ENCODE peak calls at places on chromosomes 3 and 15, in six cellular contexts. One of them, this sample, is unnamed.

GRCh38 chr3:89851974-89852621 is 744.7 kb downstream of the EPHA3 start:
- DNase-seq in stimulated activated naive CD8-positive, alpha-beta T cell treated with anti-CD3 and anti-CD28 coated beads, Interleukin-15, amount 100 ng/mL, for 72 hours: no peak
- DNase-seq in natural killer cell treated with Interleukin-12 subunit alpha and Interleukin-12 subunit beta and Interleukin-15 and Interleukin-18, amount 100 ng/mL, for 72 hours: no peak
- DNase-seq in iPS-NIHi11: peak
- DNase-seq in iris pigment epithelial cell: no peak
- DNase-seq in BE2C: peak
- DNase-seq in this sample: peak

GRCh38 chr3:149620291-149621020 is 37.4 kb downstream of the WWTR1 start:
- DNase-seq in iris pigment epithelial cell: peak
- DNase-seq in natural killer cell treated with Interleukin-12 subunit alpha and Interleukin-12 subunit beta and Interleukin-15 and Interleukin-18, amount 100 ng/mL, for 72 hours: no peak
- DNase-seq in BE2C: no peak
- DNase-seq in stimulated activated naive CD8-positive, alpha-beta T cell treated with anti-CD3 and anti-CD28 coated beads, Interleukin-15, amount 100 ng/mL, for 72 hours: no peak
- DNase-seq in iPS-NIHi11: no peak
- DNase-seq in this sample: no peak

GRCh38 chr3:99348451-99348850 is 289.9 kb upstream of the COL8A1 start:
- DNase-seq in stimulated activated naive CD8-positive, alpha-beta T cell treated with anti-CD3 and anti-CD28 coated beads, Interleukin-15, amount 100 ng/mL, for 72 hours: no peak
- DNase-seq in iris pigment epithelial cell: no peak
- DNase-seq in iPS-NIHi11: no peak
- DNase-seq in natural killer cell treated with Interleukin-12 subunit alpha and Interleukin-12 subunit beta and Interleukin-15 and Interleukin-18, amount 100 ng/mL, for 72 hours: no peak
- DNase-seq in BE2C: no peak
- DNase-seq in this sample: no peak

GRCh38 chr15:92808611-92809063 is 91.5 kb upstream of the CHD2 start:
- DNase-seq in iris pigment epithelial cell: peak
- DNase-seq in stimulated activated naive CD8-positive, alpha-beta T cell treated with anti-CD3 and anti-CD28 coated beads, Interleukin-15, amount 100 ng/mL, for 72 hours: no peak
- DNase-seq in BE2C: peak
- DNase-seq in iPS-NIHi11: peak
- DNase-seq in natural killer cell treated with Interleukin-12 subunit alpha and Interleukin-12 subunit beta and Interleukin-15 and Interleukin-18, amount 100 ng/mL, for 72 hours: no peak
- DNase-seq in this sample: no peak

GRCh38 chr3:53218136-53218535 is 37.7 kb downstream of the TKT start:
- DNase-seq in iris pigment epithelial cell: no peak
- DNase-seq in natural killer cell treated with Interleukin-12 subunit alpha and Interleukin-12 subunit beta and Interleukin-15 and Interleukin-18, amount 100 ng/mL, for 72 hours: no peak
- DNase-seq in BE2C: no peak
- DNase-seq in iPS-NIHi11: no peak
- DNase-seq in stimulated activated naive CD8-positive, alpha-beta T cell treated with anti-CD3 and anti-CD28 coated beads, Interleukin-15, amount 100 ng/mL, for 72 hours: no peak
- DNase-seq in this sample: no peak

GRCh38 chr3:16839271-16840110 is 45.3 kb upstream of the PLCL2 start:
- DNase-seq in iris pigment epithelial cell: no peak
- DNase-seq in stimulated activated naive CD8-positive, alpha-beta T cell treated with anti-CD3 and anti-CD28 coated beads, Interleukin-15, amount 100 ng/mL, for 72 hours: no peak
- DNase-seq in iPS-NIHi11: no peak
- DNase-seq in BE2C: no peak
- DNase-seq in natural killer cell treated with Interleukin-12 subunit alpha and Interleukin-12 subunit beta and Interleukin-15 and Interleukin-18, amount 100 ng/mL, for 72 hours: no peak
- DNase-seq in this sample: no peak

GRCh38 chr3:3013299-3013698 is 96.9 kb downstream of the IL5RA start:
- DNase-seq in BE2C: no peak
- DNase-seq in natural killer cell treated with Interleukin-12 subunit alpha and Interleukin-12 subunit beta and Interleukin-15 and Interleukin-18, amount 100 ng/mL, for 72 hours: no peak
- DNase-seq in iPS-NIHi11: no peak
- DNase-seq in stimulated activated naive CD8-positive, alpha-beta T cell treated with anti-CD3 and anti-CD28 coated beads, Interleukin-15, amount 100 ng/mL, for 72 hours: no peak
- DNase-seq in iris pigment epithelial cell: no peak
- DNase-seq in this sample: no peak

GRCh38 chr3:50486219-50486888 is 17.1 kb downstream of the CACNA2D2 start:
- DNase-seq in BE2C: no peak
- DNase-seq in natural killer cell treated with Interleukin-12 subunit alpha and Interleukin-12 subunit beta and Interleukin-15 and Interleukin-18, amount 100 ng/mL, for 72 hours: no peak
- DNase-seq in iris pigment epithelial cell: peak
- DNase-seq in iPS-NIHi11: no peak
- DNase-seq in stimulated activated naive CD8-positive, alpha-beta T cell treated with anti-CD3 and anti-CD28 coated beads, Interleukin-15, amount 100 ng/mL, for 72 hours: peak
- DNase-seq in this sample: no peak

GRCh38 chr3:16317561-16317945 is 52.5 kb downstream of the OXNAD1 start:
- DNase-seq in iPS-NIHi11: no peak
- DNase-seq in BE2C: no peak
- DNase-seq in stimulated activated naive CD8-positive, alpha-beta T cell treated with anti-CD3 and anti-CD28 coated beads, Interleukin-15, amount 100 ng/mL, for 72 hours: no peak
- DNase-seq in iris pigment epithelial cell: no peak
- DNase-seq in natural killer cell treated with Interleukin-12 subunit alpha and Interleukin-12 subunit beta and Interleukin-15 and Interleukin-18, amount 100 ng/mL, for 72 hours: no peak
- DNase-seq in this sample: no peak

GRCh38 chr15:66603301-66604179 is 37.7 kb upstream of the LCTL start:
- DNase-seq in iris pigment epithelial cell: peak
- DNase-seq in natural killer cell treated with Interleukin-12 subunit alpha and Interleukin-12 subunit beta and Interleukin-15 and Interleukin-18, amount 100 ng/mL, for 72 hours: peak
- DNase-seq in iPS-NIHi11: peak
- DNase-seq in BE2C: peak
- DNase-seq in stimulated activated naive CD8-positive, alpha-beta T cell treated with anti-CD3 and anti-CD28 coated beads, Interleukin-15, amount 100 ng/mL, for 72 hours: peak
- DNase-seq in this sample: peak

GRCh38 chr3:192130534-192131132 is 596.7 kb downstream of the FGF12 start:
- DNase-seq in stimulated activated naive CD8-positive, alpha-beta T cell treated with anti-CD3 and anti-CD28 coated beads, Interleukin-15, amount 100 ng/mL, for 72 hours: no peak
- DNase-seq in BE2C: peak
- DNase-seq in iPS-NIHi11: peak
- DNase-seq in natural killer cell treated with Interleukin-12 subunit alpha and Interleukin-12 subunit beta and Interleukin-15 and Interleukin-18, amount 100 ng/mL, for 72 hours: no peak
- DNase-seq in iris pigment epithelial cell: peak
- DNase-seq in this sample: peak

GRCh38 chr3:15638193-15638890 is 36.8 kb downstream of the BTD start:
- DNase-seq in stimulated activated naive CD8-positive, alpha-beta T cell treated with anti-CD3 and anti-CD28 coated beads, Interleukin-15, amount 100 ng/mL, for 72 hours: peak
- DNase-seq in BE2C: no peak
- DNase-seq in natural killer cell treated with Interleukin-12 subunit alpha and Interleukin-12 subunit beta and Interleukin-15 and Interleukin-18, amount 100 ng/mL, for 72 hours: no peak
- DNase-seq in iPS-NIHi11: no peak
- DNase-seq in iris pigment epithelial cell: peak
- DNase-seq in this sample: no peak

GRCh38 chr3:30873667-30874066 is 20.8 kb downstream of the GADL1 start:
- DNase-seq in iris pigment epithelial cell: peak
- DNase-seq in natural killer cell treated with Interleukin-12 subunit alpha and Interleukin-12 subunit beta and Interleukin-15 and Interleukin-18, amount 100 ng/mL, for 72 hours: no peak
- DNase-seq in stimulated activated naive CD8-positive, alpha-beta T cell treated with anti-CD3 and anti-CD28 coated beads, Interleukin-15, amount 100 ng/mL, for 72 hours: no peak
- DNase-seq in iPS-NIHi11: no peak
- DNase-seq in BE2C: no peak
- DNase-seq in this sample: no peak